ENCODE peak calls at places on chromosome 9, in seven cellular contexts. One of them, this sample, is unnamed.

GRCh38 chr9:134174073-134174449 is 9.7 kb upstream of the RNU6ATAC start:
- DNase-seq in fibroblast of the aortic adventitia: no peak
- DNase-seq in adipocyte: no peak
- DNase-seq in fibroblast of lung: no peak
- DNase-seq in mesothelial cell of epicardium: no peak
- DNase-seq in iris pigment epithelial cell: no peak
- DNase-seq in anterior cingulate cortex: no peak
- DNase-seq in this sample: no peak

GRCh38 chr9:131707677-131708612 is 31.9 kb downstream of the RAPGEF1 start:
- DNase-seq in mesothelial cell of epicardium: no peak
- DNase-seq in iris pigment epithelial cell: peak
- DNase-seq in anterior cingulate cortex: no peak
- DNase-seq in fibroblast of lung: peak
- DNase-seq in adipocyte: peak
- DNase-seq in fibroblast of the aortic adventitia: peak
- DNase-seq in this sample: peak

GRCh38 chr9:98833090-98833956 is 25.9 kb downstream of the GALNT12 start:
- DNase-seq in fibroblast of lung: no peak
- DNase-seq in mesothelial cell of epicardium: no peak
- DNase-seq in fibroblast of the aortic adventitia: peak
- DNase-seq in adipocyte: no peak
- DNase-seq in anterior cingulate cortex: no peak
- DNase-seq in iris pigment epithelial cell: no peak
- DNase-seq in this sample: peak

GRCh38 chr9:132823370-132824144 is 54.5 kb downstream of the AK8 start:
- DNase-seq in fibroblast of the aortic adventitia: no peak
- DNase-seq in fibroblast of lung: no peak
- DNase-seq in anterior cingulate cortex: no peak
- DNase-seq in mesothelial cell of epicardium: no peak
- DNase-seq in iris pigment epithelial cell: no peak
- DNase-seq in adipocyte: no peak
- DNase-seq in this sample: no peak

GRCh38 chr9:130707225-130707976 is 13.8 kb downstream of the EXOSC2 start:
- DNase-seq in fibroblast of lung: peak
- DNase-seq in mesothelial cell of epicardium: peak
- DNase-seq in fibroblast of the aortic adventitia: peak
- DNase-seq in iris pigment epithelial cell: peak
- DNase-seq in anterior cingulate cortex: peak
- DNase-seq in adipocyte: peak
- DNase-seq in this sample: peak

GRCh38 chr9:95515272-95516113 is 1.3 kb downstream of the PTCH1 start:
- DNase-seq in fibroblast of lung: no peak
- DNase-seq in anterior cingulate cortex: no peak
- DNase-seq in adipocyte: peak
- DNase-seq in mesothelial cell of epicardium: no peak
- DNase-seq in iris pigment epithelial cell: no peak
- DNase-seq in fibroblast of the aortic adventitia: no peak
- DNase-seq in this sample: no peak

GRCh38 chr9:136994180-136994884 is 2.0 kb downstream of the CLIC3 start:
- DNase-seq in mesothelial cell of epicardium: no peak
- DNase-seq in fibroblast of lung: no peak
- DNase-seq in iris pigment epithelial cell: no peak
- DNase-seq in fibroblast of the aortic adventitia: no peak
- DNase-seq in adipocyte: no peak
- DNase-seq in anterior cingulate cortex: no peak
- DNase-seq in this sample: no peak

GRCh38 chr9:109452761-109453160 is 45.3 kb downstream of the PTPN3 start:
- DNase-seq in adipocyte: peak
- DNase-seq in iris pigment epithelial cell: peak
- DNase-seq in fibroblast of lung: peak
- DNase-seq in fibroblast of the aortic adventitia: peak
- DNase-seq in anterior cingulate cortex: no peak
- DNase-seq in mesothelial cell of epicardium: no peak
- DNase-seq in this sample: peak

GRCh38 chr9:109498195-109499060 is at the start of gene PTPN3:
- DNase-seq in mesothelial cell of epicardium: no peak
- DNase-seq in anterior cingulate cortex: no peak
- DNase-seq in adipocyte: peak
- DNase-seq in fibroblast of the aortic adventitia: no peak
- DNase-seq in fibroblast of lung: peak
- DNase-seq in iris pigment epithelial cell: peak
- DNase-seq in this sample: no peak

GRCh38 chr9:7500521-7500920 is 299.1 kb downstream of the DMAC1 start:
- DNase-seq in fibroblast of lung: no peak
- DNase-seq in iris pigment epithelial cell: no peak
- DNase-seq in adipocyte: no peak
- DNase-seq in mesothelial cell of epicardium: no peak
- DNase-seq in anterior cingulate cortex: no peak
- DNase-seq in fibroblast of the aortic adventitia: no peak
- DNase-seq in this sample: no peak

GRCh38 chr9:127904518-127904887 is 5.1 kb upstream of the ST6GALNAC6 start:
- DNase-seq in mesothelial cell of epicardium: peak
- DNase-seq in anterior cingulate cortex: no peak
- DNase-seq in adipocyte: no peak
- DNase-seq in fibroblast of the aortic adventitia: no peak
- DNase-seq in iris pigment epithelial cell: no peak
- DNase-seq in fibroblast of lung: no peak
- DNase-seq in this sample: no peak

GRCh38 chr9:37187713-37188439 is 67.5 kb downstream of the ZCCHC7 start:
- DNase-seq in iris pigment epithelial cell: peak
- DNase-seq in fibroblast of lung: peak
- DNase-seq in anterior cingulate cortex: no peak
- DNase-seq in fibroblast of the aortic adventitia: no peak
- DNase-seq in mesothelial cell of epicardium: no peak
- DNase-seq in adipocyte: no peak
- DNase-seq in this sample: no peak

GRCh38 chr9:130912932-130913598 is 16.5 kb upstream of the QRFP start:
- DNase-seq in fibroblast of the aortic adventitia: peak
- DNase-seq in iris pigment epithelial cell: peak
- DNase-seq in fibroblast of lung: peak
- DNase-seq in anterior cingulate cortex: no peak
- DNase-seq in adipocyte: peak
- DNase-seq in mesothelial cell of epicardium: no peak
- DNase-seq in this sample: peak

GRCh38 chr9:126499005-126499910 is 114.5 kb upstream of the LMX1B start:
- DNase-seq in fibroblast of the aortic adventitia: peak
- DNase-seq in anterior cingulate cortex: no peak
- DNase-seq in adipocyte: peak
- DNase-seq in iris pigment epithelial cell: peak
- DNase-seq in fibroblast of lung: peak
- DNase-seq in mesothelial cell of epicardium: no peak
- DNase-seq in this sample: peak